ENCODE peak calls at places on chromosome 2, in nine cellular contexts. Z is DND-41; V is cardiac muscle cell; P is hepatocyte; T is astrocyte; N is mesendoderm; J is uterus; E is CD4-positive, CD25-positive, alpha-beta regulatory T cell; D is HCT116. X is an unnamed sample.

GRCh38 chr2:174846941-174847938 is 83.0 kb upstream of the CHRNA1 start:
- DNase-seq in D (no peak), P (peak; percentile 53), N (peak; percentile 87), Z (no peak), E (peak; percentile 4), J (no peak), V (peak; percentile 95), T (peak; percentile 96), X (peak; percentile 63)

GRCh38 chr2:130261970-130262760 is 63.9 kb upstream of the TUBA3E start:
- DNase-seq in V (peak; percentile 42), J (peak; percentile 37), E (no peak), P (peak; percentile 37), Z (no peak), N (peak; percentile 6), T (no peak), D (no peak), X (peak; percentile 15)

GRCh38 chr2:110716959-110717645 is 15.3 kb upstream of the ACOXL start:
- DNase-seq in P (no peak), T (no peak), N (no peak), J (no peak), Z (no peak), E (no peak), V (peak; percentile 61), D (no peak), X (no peak)

GRCh38 chr2:206993964-206994363 is 54.6 kb downstream of the CPO start:
- DNase-seq in E (no peak), T (peak; percentile 36), Z (no peak), V (no peak), P (no peak), J (no peak), D (no peak), N (no peak), X (no peak)

GRCh38 chr2:5507374-5507773 is 184.8 kb upstream of the SOX11 start:
- DNase-seq in P (no peak), E (no peak), Z (no peak), D (no peak), V (no peak), J (no peak), N (no peak), T (no peak), X (no peak)

GRCh38 chr2:194203898-194204297 is 1453.1 kb upstream of the SLC39A10 start:
- DNase-seq in D (peak; percentile 27), J (no peak), T (peak; percentile 11), E (no peak), V (no peak), Z (no peak), P (no peak), N (no peak), X (peak; percentile 4)

GRCh38 chr2:154455201-154455600 is 243.3 kb upstream of the KCNJ3 start:
- DNase-seq in J (no peak), Z (no peak), N (no peak), E (no peak), T (peak; percentile 5), P (no peak), D (no peak), V (peak; percentile 23), X (peak; percentile 12)

GRCh38 chr2:105391058-105391627 is 7.7 kb downstream of the FHL2 start:
- DNase-seq in P (no peak), T (peak; percentile 87), J (no peak), N (no peak), D (no peak), Z (no peak), E (no peak), V (no peak), X (no peak)

GRCh38 chr2:210630904-210631560 is 74.6 kb downstream of the CPS1 start:
- DNase-seq in J (no peak), N (no peak), D (no peak), Z (no peak), T (no peak), V (no peak), P (no peak), E (no peak), X (no peak)

GRCh38 chr2:206688992-206689391 is 29.2 kb downstream of the DYTN start:
- DNase-seq in N (no peak), V (no peak), T (no peak), Z (no peak), D (no peak), J (no peak), P (no peak), E (no peak), X (no peak)

GRCh38 chr2:237092920-237093781 is 7.5 kb downstream of the COPS8 start:
- DNase-seq in P (peak; percentile 76), T (peak; percentile 42), E (no peak), J (peak; percentile 59), V (peak; percentile 87), Z (no peak), D (peak; percentile 2), N (no peak), X (peak; percentile 22)

GRCh38 chr2:231260442-231260841 is 62.0 kb downstream of the ARMC9 start:
- DNase-seq in Z (no peak), E (no peak), T (peak; percentile 22), P (no peak), J (no peak), V (peak; percentile 10), D (no peak), N (peak; percentile 64), X (no peak)

GRCh38 chr2:217795706-217796465 is 206.9 kb downstream of the TNS1 start:
- DNase-seq in Z (no peak), P (no peak), J (no peak), V (peak; percentile 43), N (peak; percentile 77), T (peak; percentile 35), E (no peak), D (no peak), X (no peak)

GRCh38 chr2:187542123-187542522 is 12.1 kb downstream of the TFPI start:
- DNase-seq in P (no peak), N (no peak), T (peak; percentile 47), J (no peak), Z (no peak), V (no peak), D (no peak), E (no peak), X (no peak)

GRCh38 chr2:187541086-187542085 is 12.8 kb downstream of the TFPI start:
- DNase-seq in P (peak; percentile 35), N (no peak), E (no peak), D (peak; percentile 74), T (peak; percentile 96), J (no peak), Z (no peak), V (peak; percentile 95), X (peak; percentile 66)

GRCh38 chr2:187544371-187545080 is 9.7 kb downstream of the TFPI start:
- DNase-seq in D (peak; percentile 59), J (peak; percentile 50), E (no peak), T (peak; percentile 61), N (no peak), V (peak; percentile 76), Z (no peak), P (no peak), X (no peak)

GRCh38 chr2:187545238-187545751 is 8.9 kb downstream of the TFPI start:
- DNase-seq in V (peak; percentile 74), Z (no peak), J (no peak), T (peak; percentile 47), P (no peak), D (no peak), N (no peak), E (no peak), X (peak; percentile 75)

DNA sequence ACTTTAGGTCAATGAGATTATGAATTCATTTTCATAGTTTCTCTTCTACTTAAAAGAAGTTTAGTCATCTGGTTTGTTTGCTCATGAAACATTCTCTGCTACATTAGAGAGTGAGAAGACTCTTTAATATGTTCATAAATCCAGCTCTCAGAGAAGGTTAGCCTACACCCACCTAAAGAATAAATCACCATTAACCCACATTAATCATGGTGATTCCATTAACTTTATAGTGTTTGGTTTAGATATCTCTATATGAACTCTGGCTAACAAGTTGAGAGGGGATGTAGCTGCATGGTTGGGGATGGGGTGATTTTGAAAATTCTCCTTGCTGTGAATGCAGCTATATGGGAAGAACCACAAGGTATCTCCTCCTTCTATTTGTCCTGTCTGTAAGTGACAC is 10.7 kb downstream of the TFPI start:
- DNase-seq in D (no peak), E (no peak), V (no peak), Z (no peak), T (peak; percentile 33), J (no peak), N (no peak), P (no peak), X (no peak)
- H3K4me1 ChIP-seq in D (peaks cover 67% of the 10 kb centered on the region), E (no peaks in the 10 kb centered on the region), V (no peaks in the 10 kb centered on the region), Z (no peaks in the 10 kb centered on the region), T (peaks cover 73% of the 10 kb centered on the region), J (no peaks in the 10 kb centered on the region), N (no peaks in the 10 kb centered on the region), P (peaks cover 25% of the 10 kb centered on the region), X (peaks cover 77% of the 10 kb centered on the region)

DNA sequence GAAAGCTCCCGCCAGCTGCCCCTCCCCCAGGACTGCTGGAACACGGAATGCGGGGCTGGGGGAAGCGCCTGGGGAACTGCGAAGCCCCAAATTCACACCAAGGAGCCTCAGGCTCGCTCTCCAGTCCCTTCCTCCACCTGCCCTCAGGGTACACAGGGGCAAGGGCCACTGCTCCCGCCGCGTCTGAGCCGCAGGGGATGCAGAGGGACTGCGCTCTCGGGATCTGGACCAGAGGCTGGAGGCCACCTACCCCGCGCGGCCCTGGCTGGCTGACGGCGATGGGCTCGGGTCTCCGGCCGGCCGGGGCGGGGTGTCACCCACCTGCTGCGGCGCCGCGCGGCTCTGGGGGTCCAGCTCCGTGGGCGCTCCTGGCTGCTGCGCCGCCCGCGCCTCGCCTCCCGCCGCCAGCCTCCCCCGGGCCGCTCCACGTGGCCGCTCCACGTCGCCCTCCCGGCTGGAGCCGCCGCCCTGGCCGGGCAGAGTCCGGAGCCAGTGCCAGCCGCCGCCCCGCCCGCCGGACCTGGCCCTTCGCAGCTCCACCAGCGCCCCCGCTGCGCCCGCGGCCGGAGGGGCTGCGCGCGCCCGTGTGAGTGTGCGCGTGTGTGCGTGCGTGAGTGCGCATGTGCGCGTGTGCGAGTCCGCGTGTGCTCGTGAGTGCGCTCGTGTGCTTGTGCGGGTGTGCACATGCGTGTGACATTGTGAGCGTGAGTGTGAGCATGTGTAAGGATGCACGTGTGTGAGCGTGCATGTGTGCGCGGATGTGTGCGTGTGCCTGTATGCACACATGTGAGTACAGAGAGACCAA is at the start of gene CGREF1:
- DNase-seq in P (peak; percentile 42), Z (no peak), N (peak; percentile 23), E (no peak), D (no peak), V (peak; percentile 12), J (no peak), T (no peak), X (peak; percentile 37)
- H3K27me3 ChIP-seq in P (peaks cover 59% of the 10 kb centered on the region), Z (peaks cover 5% of the 10 kb centered on the region), N (peaks cover 16% of the 10 kb centered on the region), E (peaks cover 9% of the 10 kb centered on the region), D (no peaks in the 10 kb centered on the region), V (peaks cover 82% of the 10 kb centered on the region), J (no peaks in the 10 kb centered on the region), T (peaks cover 47% of the 10 kb centered on the region), X (peaks cover 11% of the 10 kb centered on the region)

DNA sequence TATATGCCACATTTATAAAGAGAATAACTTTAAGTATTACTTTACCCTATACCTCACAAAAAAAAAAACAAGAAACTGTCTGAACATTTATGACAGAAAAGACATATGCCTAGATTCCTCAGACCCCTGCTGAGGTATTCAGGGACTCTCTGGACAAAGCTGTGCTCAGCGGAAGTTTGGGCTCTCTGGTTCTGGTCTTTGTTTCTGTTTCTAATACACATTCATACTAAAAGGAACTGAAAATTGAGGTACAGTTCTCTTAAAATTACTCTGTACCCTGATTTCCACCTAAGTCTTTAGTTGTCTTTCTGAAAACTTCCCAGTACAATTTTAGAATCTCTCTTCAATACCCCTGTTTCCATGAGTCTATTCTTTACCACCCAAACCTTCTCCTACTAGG is 160.3 kb downstream of the IKZF2 start:
- DNase-seq in D (no peak), J (no peak), T (no peak), P (no peak), V (no peak), N (no peak), Z (no peak), E (no peak), X (no peak)
- H3K4me1 ChIP-seq in D (no peaks in the 10 kb centered on the region), J (no peaks in the 10 kb centered on the region), T (no peaks in the 10 kb centered on the region), P (no peaks in the 10 kb centered on the region), V (no peaks in the 10 kb centered on the region), N (no peaks in the 10 kb centered on the region), Z (no peaks in the 10 kb centered on the region), E (no peaks in the 10 kb centered on the region), X (no peaks in the 10 kb centered on the region)

GRCh38 chr2:239269959-239270358 is 130.9 kb downstream of the HDAC4 start:
- DNase-seq in Z (no peak), E (no peak), D (no peak), T (no peak), V (no peak), P (no peak), N (no peak), J (peak; percentile 9), X (no peak)
- H3K27me3 ChIP-seq in Z (no peaks in the 10 kb centered on the region), E (no peaks in the 10 kb centered on the region), D (no peaks in the 10 kb centered on the region), T (no peaks in the 10 kb centered on the region), V (no peaks in the 10 kb centered on the region), P (no peaks in the 10 kb centered on the region), N (no peaks in the 10 kb centered on the region), J (no peaks in the 10 kb centered on the region), X (no peaks in the 10 kb centered on the region)

X was measured in A673.